ENCODE peak calls at places on chromosome X, in seven cellular contexts. O, U, H, B, D, W and F are unnamed samples.
A peak's percentile ranks its signal among the peaks of the same experiment; 100 is the strongest.

GRCh38 chrX:128818690-128819089 is 704.6 kb downstream of the SMARCA1 start:
- DNase-seq in U (no peak), B (no peak), D (no peak), H (no peak), O (no peak), W (no peak), F (no peak)

GRCh38 chrX:71492086-71493065 is 40.5 kb upstream of the OGT start:
- DNase-seq in H (peak; percentile 70), U (no peak), D (peak; percentile 69), B (peak; percentile 21), W (no peak), O (peak; percentile 27), F (no peak)

GRCh38 chrX:150334998-150335397 is 28.1 kb upstream of the MAMLD1 start:
- DNase-seq in B (no peak), H (no peak), W (no peak), O (no peak), D (no peak), U (no peak), F (no peak)

GRCh38 chrX:39002466-39002865 is 201.2 kb downstream of the MID1IP1 start:
- DNase-seq in U (no peak), D (no peak), H (no peak), B (no peak), W (no peak), O (no peak), F (no peak)

GRCh38 chrX:154021131-154021611 is 1.5 kb upstream of the IRAK1 start:
- DNase-seq in U (no peak), B (peak; percentile 72), D (no peak), H (no peak), W (no peak), O (peak; percentile 33), F (no peak)

GRCh38 chrX:52368368-52369055 is at the start of gene XAGE2:
- DNase-seq in O (no peak), H (no peak), B (no peak), U (no peak), D (no peak), W (no peak), F (no peak)

GRCh38 chrX:106707771-106708454 is 18.6 kb upstream of the RNF128 start:
- DNase-seq in H (no peak), D (no peak), O (peak; percentile 74), W (no peak), B (peak; percentile 90), U (peak; percentile 2), F (no peak)

GRCh38 chrX:23434356-23434884 is 99.8 kb downstream of the PTCHD1 start:
- DNase-seq in U (no peak), H (peak; percentile 65), O (peak; percentile 79), D (peak; percentile 73), W (no peak), B (peak; percentile 58), F (peak; percentile 46)

GRCh38 chrX:24899391-24899790 is 116.4 kb downstream of the ARX start:
- DNase-seq in H (no peak), O (peak; percentile 3), W (no peak), U (no peak), D (no peak), B (no peak), F (no peak)

GRCh38 chrX:53440631-53441517 is 6.7 kb upstream of the HSD17B10 start:
- DNase-seq in W (no peak), D (peak; percentile 80), U (peak; percentile 47), H (peak; percentile 63), O (peak; percentile 63), B (peak; percentile 61), F (no peak)

GRCh38 chrX:96985046-96985445 is 101.3 kb downstream of the RPA4 start:
- DNase-seq in H (no peak), W (no peak), B (peak; percentile 32), U (no peak), D (no peak), O (no peak), F (no peak)

GRCh38 chrX:41144873-41145272 is 59.6 kb downstream of the USP9X start:
- DNase-seq in W (no peak), H (no peak), O (no peak), B (peak; percentile 44), U (no peak), D (no peak), F (no peak)

GRCh38 chrX:110806145-110806544 is 10.5 kb upstream of the CHRDL1 start:
- DNase-seq in U (no peak), D (no peak), B (peak; percentile 15), H (no peak), W (no peak), O (peak; percentile 53), F (no peak)

GRCh38 chrX:57121162-57121741 is at the start of gene SPIN2B:
- DNase-seq in W (peak; percentile 37), O (peak; percentile 73), B (peak; percentile 71), U (peak; percentile 73), D (peak; percentile 81), H (peak; percentile 87), F (peak; percentile 23)

GRCh38 chrX:134721766-134722532 is 63.7 kb upstream of the PLAC1 start:
- DNase-seq in B (peak; percentile 34), W (no peak), U (no peak), D (no peak), H (no peak), O (peak; percentile 9), F (no peak)

GRCh38 chrX:150575415-150575814 is 7.0 kb downstream of the MTM1 start:
- DNase-seq in D (no peak), B (peak; percentile 52), U (peak; percentile 0), O (peak; percentile 6), W (no peak), H (no peak), F (no peak)

GRCh38 chrX:13638021-13638420 is 14.9 kb upstream of the TCEANC start:
- DNase-seq in U (no peak), H (no peak), D (no peak), W (no peak), O (no peak), B (no peak), F (no peak)

GRCh38 chrX:4560192-4560591 is 846.7 kb upstream of the PRKX start:
- DNase-seq in D (no peak), B (no peak), U (no peak), W (no peak), H (no peak), O (no peak), F (no peak)

GRCh38 chrX:85309717-85310116 is 65.9 kb downstream of the ZNF711 start:
- DNase-seq in U (no peak), H (no peak), D (no peak), W (no peak), B (no peak), O (no peak), F (no peak)

GRCh38 chrX:55624403-55624802 is 1.2 kb downstream of the FOXR2 start:
- DNase-seq in W (no peak), D (no peak), U (no peak), H (no peak), B (no peak), O (no peak), F (no peak)

GRCh38 chrX:134803551-134804183 is 145.4 kb upstream of the PLAC1 start:
- DNase-seq in W (no peak), D (no peak), H (no peak), B (no peak), O (no peak), U (no peak), F (no peak)

GRCh38 chrX:2226182-2226581 is 274.6 kb downstream of the DHRSX start:
- DNase-seq in B (no peak), D (no peak), O (no peak), H (no peak), W (no peak), U (no peak), F (no peak)

GRCh38 chrX:10010686-10011085 is 43.5 kb downstream of the CLDN34 start:
- DNase-seq in W (no peak), D (no peak), O (peak; percentile 62), B (peak; percentile 85), U (no peak), H (no peak), F (no peak)

GRCh38 chrX:1600406-1601050 is 9.1 kb downstream of the AKAP17A start:
- DNase-seq in B (no peak), H (no peak), U (no peak), D (peak; percentile 54), O (no peak), W (no peak), F (no peak)

GRCh38 chrX:38112566-38112965 is 106.2 kb downstream of the SYTL5 start:
- DNase-seq in B (no peak), W (no peak), O (no peak), H (no peak), U (no peak), D (no peak), F (no peak)

GRCh38 chrX:16368696-16369095 is 201.4 kb downstream of the MAGEB17 start:
- DNase-seq in D (no peak), W (no peak), H (no peak), O (no peak), U (no peak), B (no peak), F (no peak)

GRCh38 chrX:41022579-41022978 is 62.7 kb upstream of the USP9X start:
- DNase-seq in U (no peak), B (peak; percentile 59), W (no peak), H (no peak), O (peak; percentile 18), D (no peak), F (no peak)

GRCh38 chrX:39528161-39528560 is 569.6 kb downstream of the BCOR start:
- DNase-seq in W (no peak), U (no peak), B (no peak), D (no peak), H (no peak), O (no peak), F (no peak)

GRCh38 chrX:81308086-81308852 is 106.4 kb downstream of the SH3BGRL start:
- DNase-seq in B (no peak), O (no peak), D (no peak), W (no peak), U (no peak), H (no peak), F (no peak)

GRCh38 chrX:137387646-137388045 is 178.3 kb upstream of the ZIC3 start:
- DNase-seq in H (no peak), D (no peak), B (no peak), W (no peak), O (no peak), U (no peak), F (no peak)

GRCh38 chrX:51332188-51332942 is at the start of gene NUDT10:
- DNase-seq in B (peak; percentile 39), O (peak; percentile 4), D (peak; percentile 75), U (no peak), H (peak; percentile 43), W (peak; percentile 19), F (peak; percentile 32)